ENCODE peak calls at places on chromosomes 2 and 18, in six cellular contexts. One of them, this sample, is unnamed.

GRCh38 chr18:1976484-1976883 is 594.8 kb downstream of the METTL4 start:
- DNase-seq in HS-5: no peak
- DNase-seq in substantia nigra: no peak
- DNase-seq in occipital lobe: no peak
- DNase-seq in Calu3: no peak
- DNase-seq in heart left ventricle: no peak
- DNase-seq in this sample: no peak

GRCh38 chr2:235418918-235419317 is 74.9 kb upstream of the AGAP1 start:
- DNase-seq in occipital lobe: no peak
- DNase-seq in heart left ventricle: no peak
- DNase-seq in Calu3: no peak
- DNase-seq in HS-5: no peak
- DNase-seq in substantia nigra: no peak
- DNase-seq in this sample: no peak

GRCh38 chr2:190468814-190469569 is 60.8 kb downstream of the MFSD6 start:
- DNase-seq in heart left ventricle: peak; percentile 87
- DNase-seq in substantia nigra: no peak
- DNase-seq in Calu3: peak; percentile 73
- DNase-seq in HS-5: peak; percentile 98
- DNase-seq in occipital lobe: peak; percentile 58
- DNase-seq in this sample: peak; percentile 70

GRCh38 chr18:37495354-37495753 is 70.2 kb downstream of the CELF4 start:
- DNase-seq in HS-5: no peak
- DNase-seq in Calu3: no peak
- DNase-seq in substantia nigra: no peak
- DNase-seq in heart left ventricle: no peak
- DNase-seq in occipital lobe: no peak
- DNase-seq in this sample: no peak

GRCh38 chr2:143140864-143141637 is 11.8 kb downstream of the ARHGAP15 start:
- DNase-seq in Calu3: no peak
- DNase-seq in HS-5: no peak
- DNase-seq in heart left ventricle: no peak
- DNase-seq in substantia nigra: no peak
- DNase-seq in occipital lobe: no peak
- DNase-seq in this sample: no peak

GRCh38 chr2:62469114-62469513 is 36.9 kb downstream of the TMEM17 start:
- DNase-seq in occipital lobe: no peak
- DNase-seq in substantia nigra: no peak
- DNase-seq in HS-5: no peak
- DNase-seq in Calu3: no peak
- DNase-seq in heart left ventricle: no peak
- DNase-seq in this sample: no peak

GRCh38 chr2:64421199-64421598 is 32.8 kb upstream of the LGALSL start:
- DNase-seq in occipital lobe: no peak
- DNase-seq in Calu3: no peak
- DNase-seq in substantia nigra: no peak
- DNase-seq in HS-5: no peak
- DNase-seq in heart left ventricle: no peak
- DNase-seq in this sample: no peak

GRCh38 chr2:220437938-220438337 is 810.5 kb downstream of the SLC4A3 start:
- DNase-seq in occipital lobe: no peak
- DNase-seq in HS-5: no peak
- DNase-seq in heart left ventricle: no peak
- DNase-seq in substantia nigra: no peak
- DNase-seq in Calu3: no peak
- DNase-seq in this sample: no peak

GRCh38 chr18:5992381-5992780 is 97.1 kb upstream of the TMEM200C start:
- DNase-seq in Calu3: no peak
- DNase-seq in substantia nigra: no peak
- DNase-seq in heart left ventricle: no peak
- DNase-seq in occipital lobe: no peak
- DNase-seq in HS-5: no peak
- DNase-seq in this sample: no peak

GRCh38 chr18:77116201-77117080 is 16.1 kb downstream of the MBP start:
- DNase-seq in substantia nigra: no peak
- DNase-seq in heart left ventricle: peak; percentile 9
- DNase-seq in occipital lobe: no peak
- DNase-seq in HS-5: no peak
- DNase-seq in Calu3: no peak
- DNase-seq in this sample: no peak

GRCh38 chr2:120587997-120588336 is 147.7 kb upstream of the GLI2 start:
- DNase-seq in HS-5: no peak
- DNase-seq in substantia nigra: no peak
- DNase-seq in Calu3: no peak
- DNase-seq in heart left ventricle: no peak
- DNase-seq in occipital lobe: no peak
- DNase-seq in this sample: no peak

GRCh38 chr18:49960376-49960775 is 147.0 kb upstream of the ACAA2 start:
- DNase-seq in substantia nigra: no peak
- DNase-seq in heart left ventricle: no peak
- DNase-seq in Calu3: no peak
- DNase-seq in occipital lobe: no peak
- DNase-seq in HS-5: no peak
- DNase-seq in this sample: no peak

GRCh38 chr2:235063501-235063961 is 111.7 kb downstream of the SH3BP4 start:
- DNase-seq in HS-5: no peak
- DNase-seq in Calu3: no peak
- DNase-seq in occipital lobe: no peak
- DNase-seq in heart left ventricle: peak; percentile 75
- DNase-seq in substantia nigra: no peak
- DNase-seq in this sample: no peak

GRCh38 chr2:263774-264492 is at the start of gene SH3YL1:
- DNase-seq in HS-5: no peak
- DNase-seq in substantia nigra: no peak
- DNase-seq in Calu3: peak; percentile 87
- DNase-seq in occipital lobe: no peak
- DNase-seq in heart left ventricle: peak; percentile 31
- DNase-seq in this sample: peak; percentile 77

GRCh38 chr2:110874565-110875383 is 142.4 kb downstream of the ACOXL start:
- DNase-seq in Calu3: no peak
- DNase-seq in occipital lobe: no peak
- DNase-seq in substantia nigra: no peak
- DNase-seq in HS-5: no peak
- DNase-seq in heart left ventricle: no peak
- DNase-seq in this sample: no peak

GRCh38 chr2:112026509-112026908 is 28.6 kb upstream of the TMEM87B start:
- DNase-seq in heart left ventricle: no peak
- DNase-seq in HS-5: no peak
- DNase-seq in occipital lobe: no peak
- DNase-seq in Calu3: no peak
- DNase-seq in substantia nigra: no peak
- DNase-seq in this sample: no peak

GRCh38 chr2:32711219-32711618 is 83.4 kb downstream of the TTC27 start:
- DNase-seq in substantia nigra: no peak
- DNase-seq in HS-5: peak; percentile 53
- DNase-seq in heart left ventricle: no peak
- DNase-seq in Calu3: no peak
- DNase-seq in occipital lobe: no peak
- DNase-seq in this sample: no peak

GRCh38 chr2:125169022-125169763 is 1144.1 kb downstream of the CNTNAP5 start:
- DNase-seq in HS-5: peak; percentile 76
- DNase-seq in substantia nigra: no peak
- DNase-seq in occipital lobe: no peak
- DNase-seq in Calu3: no peak
- DNase-seq in heart left ventricle: no peak
- DNase-seq in this sample: no peak

GRCh38 chr2:98948956-98949739 is 13.1 kb upstream of the CRACDL start:
- DNase-seq in substantia nigra: no peak
- DNase-seq in HS-5: no peak
- DNase-seq in occipital lobe: no peak
- DNase-seq in heart left ventricle: no peak
- DNase-seq in Calu3: no peak
- DNase-seq in this sample: no peak

GRCh38 chr2:100071350-100072043 is 70.9 kb downstream of the AFF3 start:
- DNase-seq in HS-5: no peak
- DNase-seq in heart left ventricle: no peak
- DNase-seq in substantia nigra: no peak
- DNase-seq in occipital lobe: no peak
- DNase-seq in Calu3: no peak
- DNase-seq in this sample: no peak

GRCh38 chr2:200515155-200515554 is 5.3 kb upstream of the KCTD18 start:
- DNase-seq in heart left ventricle: no peak
- DNase-seq in Calu3: no peak
- DNase-seq in HS-5: no peak
- DNase-seq in occipital lobe: no peak
- DNase-seq in substantia nigra: no peak
- DNase-seq in this sample: no peak

GRCh38 chr2:28683100-28683706 is 68.4 kb upstream of the PPP1CB start:
- DNase-seq in occipital lobe: no peak
- DNase-seq in HS-5: no peak
- DNase-seq in heart left ventricle: peak; percentile 90
- DNase-seq in Calu3: peak; percentile 41
- DNase-seq in substantia nigra: no peak
- DNase-seq in this sample: peak; percentile 92

GRCh38 chr18:77068321-77068841 is 64.2 kb downstream of the MBP start:
- DNase-seq in heart left ventricle: no peak
- DNase-seq in Calu3: no peak
- DNase-seq in occipital lobe: no peak
- DNase-seq in substantia nigra: no peak
- DNase-seq in HS-5: no peak
- DNase-seq in this sample: no peak

GRCh38 chr18:21826196-21826595 is 85.6 kb downstream of the MIB1 start:
- DNase-seq in Calu3: no peak
- DNase-seq in heart left ventricle: no peak
- DNase-seq in substantia nigra: no peak
- DNase-seq in occipital lobe: no peak
- DNase-seq in HS-5: peak; percentile 49
- DNase-seq in this sample: no peak

GRCh38 chr2:26572589-26572988 is 68.6 kb downstream of the CIB4 start:
- DNase-seq in HS-5: no peak
- DNase-seq in heart left ventricle: no peak
- DNase-seq in substantia nigra: no peak
- DNase-seq in Calu3: no peak
- DNase-seq in occipital lobe: no peak
- DNase-seq in this sample: peak; percentile 61

GRCh38 chr2:50951416-50951815 is 80.5 kb downstream of the NRXN1 start:
- DNase-seq in occipital lobe: no peak
- DNase-seq in Calu3: no peak
- DNase-seq in heart left ventricle: no peak
- DNase-seq in substantia nigra: no peak
- DNase-seq in HS-5: peak; percentile 19
- DNase-seq in this sample: no peak

GRCh38 chr2:26297061-26297460 is 48.9 kb upstream of the SELENOI start:
- DNase-seq in occipital lobe: no peak
- DNase-seq in HS-5: no peak
- DNase-seq in heart left ventricle: no peak
- DNase-seq in Calu3: no peak
- DNase-seq in substantia nigra: no peak
- DNase-seq in this sample: no peak

GRCh38 chr2:2751715-2752315 is 420.7 kb upstream of the MYT1L start:
- DNase-seq in occipital lobe: no peak
- DNase-seq in substantia nigra: no peak
- DNase-seq in heart left ventricle: no peak
- DNase-seq in HS-5: no peak
- DNase-seq in Calu3: no peak
- DNase-seq in this sample: no peak